ENCODE peak calls at places on chromosomes 6 and 20, in five cellular contexts. One of them, this sample, is unnamed.

GRCh38 chr6:141309295-141309694 is 823.4 kb upstream of the GJE1 start:
- DNase-seq in activated CD8-positive, alpha-beta memory T cell treated with anti-CD3 and anti-CD28 coated beads for 24 hours: no peak
- DNase-seq in NCI-H2081: no peak
- DNase-seq in stimulated activated CD4-positive, alpha-beta T cell treated with anti-CD3 and anti-CD28 coated beads, Interleukin-15, amount 100 ng/mL, for 1 hour: no peak
- DNase-seq in BJ: no peak
- DNase-seq in this sample: no peak

GRCh38 chr6:118735320-118735719 is 83.9 kb upstream of the CEP85L start:
- DNase-seq in activated CD8-positive, alpha-beta memory T cell treated with anti-CD3 and anti-CD28 coated beads for 24 hours: no peak
- DNase-seq in NCI-H2081: no peak
- DNase-seq in stimulated activated CD4-positive, alpha-beta T cell treated with anti-CD3 and anti-CD28 coated beads, Interleukin-15, amount 100 ng/mL, for 1 hour: no peak
- DNase-seq in BJ: no peak
- DNase-seq in this sample: peak

GRCh38 chr6:154814063-154814462 is 80.8 kb downstream of the SCAF8 start:
- DNase-seq in activated CD8-positive, alpha-beta memory T cell treated with anti-CD3 and anti-CD28 coated beads for 24 hours: no peak
- DNase-seq in NCI-H2081: no peak
- DNase-seq in stimulated activated CD4-positive, alpha-beta T cell treated with anti-CD3 and anti-CD28 coated beads, Interleukin-15, amount 100 ng/mL, for 1 hour: no peak
- DNase-seq in BJ: no peak
- DNase-seq in this sample: no peak

GRCh38 chr6:108437821-108438220 is 122.9 kb upstream of the FOXO3 start:
- DNase-seq in activated CD8-positive, alpha-beta memory T cell treated with anti-CD3 and anti-CD28 coated beads for 24 hours: no peak
- DNase-seq in NCI-H2081: no peak
- DNase-seq in stimulated activated CD4-positive, alpha-beta T cell treated with anti-CD3 and anti-CD28 coated beads, Interleukin-15, amount 100 ng/mL, for 1 hour: no peak
- DNase-seq in BJ: no peak
- DNase-seq in this sample: no peak

GRCh38 chr6:99390896-99391295 is 3.1 kb downstream of the COQ3 start:
- DNase-seq in activated CD8-positive, alpha-beta memory T cell treated with anti-CD3 and anti-CD28 coated beads for 24 hours: no peak
- DNase-seq in NCI-H2081: no peak
- DNase-seq in stimulated activated CD4-positive, alpha-beta T cell treated with anti-CD3 and anti-CD28 coated beads, Interleukin-15, amount 100 ng/mL, for 1 hour: no peak
- DNase-seq in BJ: no peak
- DNase-seq in this sample: no peak

GRCh38 chr6:11712760-11713159 is 65.8 kb downstream of the ADTRP start:
- DNase-seq in activated CD8-positive, alpha-beta memory T cell treated with anti-CD3 and anti-CD28 coated beads for 24 hours: no peak
- DNase-seq in NCI-H2081: no peak
- DNase-seq in stimulated activated CD4-positive, alpha-beta T cell treated with anti-CD3 and anti-CD28 coated beads, Interleukin-15, amount 100 ng/mL, for 1 hour: no peak
- DNase-seq in BJ: no peak
- DNase-seq in this sample: no peak

GRCh38 chr6:145968051-145968450 is 3.9 kb upstream of the SHPRH start:
- DNase-seq in activated CD8-positive, alpha-beta memory T cell treated with anti-CD3 and anti-CD28 coated beads for 24 hours: no peak
- DNase-seq in NCI-H2081: no peak
- DNase-seq in stimulated activated CD4-positive, alpha-beta T cell treated with anti-CD3 and anti-CD28 coated beads, Interleukin-15, amount 100 ng/mL, for 1 hour: no peak
- DNase-seq in BJ: no peak
- DNase-seq in this sample: no peak

GRCh38 chr20:53828673-53829085 is 235.0 kb upstream of the ZNF217 start:
- DNase-seq in activated CD8-positive, alpha-beta memory T cell treated with anti-CD3 and anti-CD28 coated beads for 24 hours: peak
- DNase-seq in NCI-H2081: no peak
- DNase-seq in stimulated activated CD4-positive, alpha-beta T cell treated with anti-CD3 and anti-CD28 coated beads, Interleukin-15, amount 100 ng/mL, for 1 hour: no peak
- DNase-seq in BJ: peak
- DNase-seq in this sample: no peak

GRCh38 chr6:137816133-137816579 is 50.9 kb upstream of the TNFAIP3 start:
- DNase-seq in activated CD8-positive, alpha-beta memory T cell treated with anti-CD3 and anti-CD28 coated beads for 24 hours: no peak
- DNase-seq in NCI-H2081: no peak
- DNase-seq in stimulated activated CD4-positive, alpha-beta T cell treated with anti-CD3 and anti-CD28 coated beads, Interleukin-15, amount 100 ng/mL, for 1 hour: no peak
- DNase-seq in BJ: no peak
- DNase-seq in this sample: peak

GRCh38 chr6:119157495-119157827 is 79.0 kb upstream of the FAM184A start:
- DNase-seq in activated CD8-positive, alpha-beta memory T cell treated with anti-CD3 and anti-CD28 coated beads for 24 hours: no peak
- DNase-seq in NCI-H2081: no peak
- DNase-seq in stimulated activated CD4-positive, alpha-beta T cell treated with anti-CD3 and anti-CD28 coated beads, Interleukin-15, amount 100 ng/mL, for 1 hour: no peak
- DNase-seq in BJ: no peak
- DNase-seq in this sample: no peak

GRCh38 chr6:14964901-14965300 is 281.0 kb upstream of the JARID2 start:
- DNase-seq in activated CD8-positive, alpha-beta memory T cell treated with anti-CD3 and anti-CD28 coated beads for 24 hours: no peak
- DNase-seq in NCI-H2081: peak
- DNase-seq in stimulated activated CD4-positive, alpha-beta T cell treated with anti-CD3 and anti-CD28 coated beads, Interleukin-15, amount 100 ng/mL, for 1 hour: no peak
- DNase-seq in BJ: no peak
- DNase-seq in this sample: no peak

GRCh38 chr6:149769676-149770075 is 20.1 kb downstream of the PCMT1 start:
- DNase-seq in activated CD8-positive, alpha-beta memory T cell treated with anti-CD3 and anti-CD28 coated beads for 24 hours: no peak
- DNase-seq in NCI-H2081: no peak
- DNase-seq in stimulated activated CD4-positive, alpha-beta T cell treated with anti-CD3 and anti-CD28 coated beads, Interleukin-15, amount 100 ng/mL, for 1 hour: no peak
- DNase-seq in BJ: no peak
- DNase-seq in this sample: no peak

GRCh38 chr6:151147118-151147832 is 92.5 kb upstream of the AKAP12 start:
- DNase-seq in activated CD8-positive, alpha-beta memory T cell treated with anti-CD3 and anti-CD28 coated beads for 24 hours: no peak
- DNase-seq in NCI-H2081: no peak
- DNase-seq in stimulated activated CD4-positive, alpha-beta T cell treated with anti-CD3 and anti-CD28 coated beads, Interleukin-15, amount 100 ng/mL, for 1 hour: no peak
- DNase-seq in BJ: no peak
- DNase-seq in this sample: no peak

GRCh38 chr6:61977951-61978350 is 308.1 kb downstream of the KHDRBS2 start:
- DNase-seq in activated CD8-positive, alpha-beta memory T cell treated with anti-CD3 and anti-CD28 coated beads for 24 hours: no peak
- DNase-seq in NCI-H2081: peak
- DNase-seq in stimulated activated CD4-positive, alpha-beta T cell treated with anti-CD3 and anti-CD28 coated beads, Interleukin-15, amount 100 ng/mL, for 1 hour: no peak
- DNase-seq in BJ: no peak
- DNase-seq in this sample: no peak

GRCh38 chr6:111032493-111033140 is 50.8 kb downstream of the RPF2 start:
- DNase-seq in activated CD8-positive, alpha-beta memory T cell treated with anti-CD3 and anti-CD28 coated beads for 24 hours: no peak
- DNase-seq in NCI-H2081: no peak
- DNase-seq in stimulated activated CD4-positive, alpha-beta T cell treated with anti-CD3 and anti-CD28 coated beads, Interleukin-15, amount 100 ng/mL, for 1 hour: no peak
- DNase-seq in BJ: no peak
- DNase-seq in this sample: no peak

GRCh38 chr20:40966103-40966502 is 62.5 kb upstream of the TOP1 start:
- DNase-seq in activated CD8-positive, alpha-beta memory T cell treated with anti-CD3 and anti-CD28 coated beads for 24 hours: no peak
- DNase-seq in NCI-H2081: no peak
- DNase-seq in stimulated activated CD4-positive, alpha-beta T cell treated with anti-CD3 and anti-CD28 coated beads, Interleukin-15, amount 100 ng/mL, for 1 hour: no peak
- DNase-seq in BJ: no peak
- DNase-seq in this sample: peak

GRCh38 chr6:71403422-71404134 is 115.0 kb downstream of the OGFRL1 start:
- DNase-seq in activated CD8-positive, alpha-beta memory T cell treated with anti-CD3 and anti-CD28 coated beads for 24 hours: no peak
- DNase-seq in NCI-H2081: peak
- DNase-seq in stimulated activated CD4-positive, alpha-beta T cell treated with anti-CD3 and anti-CD28 coated beads, Interleukin-15, amount 100 ng/mL, for 1 hour: no peak
- DNase-seq in BJ: no peak
- DNase-seq in this sample: no peak

GRCh38 chr20:41476013-41476441 is 109.4 kb upstream of the EMILIN3 start:
- DNase-seq in activated CD8-positive, alpha-beta memory T cell treated with anti-CD3 and anti-CD28 coated beads for 24 hours: no peak
- DNase-seq in NCI-H2081: peak
- DNase-seq in stimulated activated CD4-positive, alpha-beta T cell treated with anti-CD3 and anti-CD28 coated beads, Interleukin-15, amount 100 ng/mL, for 1 hour: no peak
- DNase-seq in BJ: peak
- DNase-seq in this sample: no peak

GRCh38 chr6:98295776-98296175 is 538.6 kb upstream of the POU3F2 start:
- DNase-seq in activated CD8-positive, alpha-beta memory T cell treated with anti-CD3 and anti-CD28 coated beads for 24 hours: no peak
- DNase-seq in NCI-H2081: no peak
- DNase-seq in stimulated activated CD4-positive, alpha-beta T cell treated with anti-CD3 and anti-CD28 coated beads, Interleukin-15, amount 100 ng/mL, for 1 hour: no peak
- DNase-seq in BJ: no peak
- DNase-seq in this sample: no peak

GRCh38 chr6:13457577-13457976 is 29.8 kb downstream of the GFOD1 start:
- DNase-seq in activated CD8-positive, alpha-beta memory T cell treated with anti-CD3 and anti-CD28 coated beads for 24 hours: peak
- DNase-seq in NCI-H2081: no peak
- DNase-seq in stimulated activated CD4-positive, alpha-beta T cell treated with anti-CD3 and anti-CD28 coated beads, Interleukin-15, amount 100 ng/mL, for 1 hour: no peak
- DNase-seq in BJ: no peak
- DNase-seq in this sample: no peak

GRCh38 chr6:47256361-47256760 is 53.3 kb downstream of the TNFRSF21 start:
- DNase-seq in activated CD8-positive, alpha-beta memory T cell treated with anti-CD3 and anti-CD28 coated beads for 24 hours: no peak
- DNase-seq in NCI-H2081: no peak
- DNase-seq in stimulated activated CD4-positive, alpha-beta T cell treated with anti-CD3 and anti-CD28 coated beads, Interleukin-15, amount 100 ng/mL, for 1 hour: no peak
- DNase-seq in BJ: no peak
- DNase-seq in this sample: no peak

GRCh38 chr6:11575408-11576033 is 38.0 kb downstream of the TMEM170B start:
- DNase-seq in activated CD8-positive, alpha-beta memory T cell treated with anti-CD3 and anti-CD28 coated beads for 24 hours: no peak
- DNase-seq in NCI-H2081: peak
- DNase-seq in stimulated activated CD4-positive, alpha-beta T cell treated with anti-CD3 and anti-CD28 coated beads, Interleukin-15, amount 100 ng/mL, for 1 hour: no peak
- DNase-seq in BJ: peak
- DNase-seq in this sample: peak

GRCh38 chr6:24105146-24105545 is 20.9 kb upstream of the NRSN1 start:
- DNase-seq in activated CD8-positive, alpha-beta memory T cell treated with anti-CD3 and anti-CD28 coated beads for 24 hours: no peak
- DNase-seq in NCI-H2081: no peak
- DNase-seq in stimulated activated CD4-positive, alpha-beta T cell treated with anti-CD3 and anti-CD28 coated beads, Interleukin-15, amount 100 ng/mL, for 1 hour: no peak
- DNase-seq in BJ: no peak
- DNase-seq in this sample: no peak

GRCh38 chr6:74057326-74057725 is 361.3 kb downstream of the CD109 start:
- DNase-seq in activated CD8-positive, alpha-beta memory T cell treated with anti-CD3 and anti-CD28 coated beads for 24 hours: no peak
- DNase-seq in NCI-H2081: no peak
- DNase-seq in stimulated activated CD4-positive, alpha-beta T cell treated with anti-CD3 and anti-CD28 coated beads, Interleukin-15, amount 100 ng/mL, for 1 hour: no peak
- DNase-seq in BJ: no peak
- DNase-seq in this sample: no peak

GRCh38 chr6:156016186-156016976 is 560.7 kb upstream of the NOX3 start:
- DNase-seq in activated CD8-positive, alpha-beta memory T cell treated with anti-CD3 and anti-CD28 coated beads for 24 hours: no peak
- DNase-seq in NCI-H2081: no peak
- DNase-seq in stimulated activated CD4-positive, alpha-beta T cell treated with anti-CD3 and anti-CD28 coated beads, Interleukin-15, amount 100 ng/mL, for 1 hour: no peak
- DNase-seq in BJ: no peak
- DNase-seq in this sample: no peak

GRCh38 chr6:142301421-142302391 is at the start of gene ADGRG6:
- DNase-seq in activated CD8-positive, alpha-beta memory T cell treated with anti-CD3 and anti-CD28 coated beads for 24 hours: peak
- DNase-seq in NCI-H2081: peak
- DNase-seq in stimulated activated CD4-positive, alpha-beta T cell treated with anti-CD3 and anti-CD28 coated beads, Interleukin-15, amount 100 ng/mL, for 1 hour: no peak
- DNase-seq in BJ: no peak
- DNase-seq in this sample: peak

GRCh38 chr6:1575213-1576041 is 34.3 kb upstream of the FOXC1 start:
- DNase-seq in activated CD8-positive, alpha-beta memory T cell treated with anti-CD3 and anti-CD28 coated beads for 24 hours: peak
- DNase-seq in NCI-H2081: no peak
- DNase-seq in stimulated activated CD4-positive, alpha-beta T cell treated with anti-CD3 and anti-CD28 coated beads, Interleukin-15, amount 100 ng/mL, for 1 hour: no peak
- DNase-seq in BJ: no peak
- DNase-seq in this sample: no peak